ENCODE peak calls at places on chromosomes 6 and 20, in six cellular contexts. U is A673, G is D341Med, L is endothelial cell, I is iris pigment epithelial cell, Z is kidney epithelial cell. M is an unnamed sample.

GRCh38 chr6:105645958-105646357 is 243.1 kb upstream of the PREP start:
- DNase-seq in U (no peak), G (no peak), L (no peak), I (no peak), Z (no peak), M (no peak)

GRCh38 chr6:89616531-89616930 is 22.0 kb downstream of the LYRM2 start:
- DNase-seq in U (no peak), G (no peak), L (no peak), I (no peak), Z (no peak), M (no peak)

GRCh38 chr20:33914871-33915270 is 78.8 kb upstream of the RALY start:
- DNase-seq in U (no peak), G (no peak), L (no peak), I (peak), Z (peak), M (no peak)

GRCh38 chr6:141488466-141488865 is 644.3 kb upstream of the GJE1 start:
- DNase-seq in U (no peak), G (no peak), L (no peak), I (peak), Z (no peak), M (no peak)

GRCh38 chr6:15249371-15250019 is 3.6 kb downstream of the JARID2 start:
- DNase-seq in U (no peak), G (no peak), L (no peak), I (no peak), Z (no peak), M (no peak)

GRCh38 chr20:49768204-49769124 is 44.2 kb upstream of the SLC9A8 start:
- DNase-seq in U (no peak), G (no peak), L (no peak), I (peak), Z (peak), M (no peak)

GRCh38 chr6:139149383-139149782 is 14.5 kb downstream of the HECA start:
- DNase-seq in U (no peak), G (no peak), L (no peak), I (no peak), Z (no peak), M (no peak)

GRCh38 chr6:33633462-33634158 is 12.5 kb downstream of the ITPR3 start:
- DNase-seq in U (peak), G (peak), L (peak), I (peak), Z (no peak), M (peak)

GRCh38 chr6:70257874-70258273 is 45.0 kb downstream of the COL9A1 start:
- DNase-seq in U (no peak), G (no peak), L (no peak), I (peak), Z (no peak), M (no peak)

GRCh38 chr6:154509421-154510143 is 903 bp downstream of the CNKSR3 start:
- DNase-seq in U (peak), G (peak), L (peak), I (peak), Z (no peak), M (peak)

GRCh38 chr6:107645740-107646139 is 155.8 kb downstream of the SOBP start:
- DNase-seq in U (no peak), G (no peak), L (no peak), I (no peak), Z (no peak), M (no peak)

GRCh38 chr6:167700199-167700598 is 126.5 kb upstream of the AFDN start:
- DNase-seq in U (peak), G (no peak), L (no peak), I (no peak), Z (no peak), M (no peak)

GRCh38 chr6:13395272-13396237 is 67.2 kb upstream of the TBC1D7 start:
- DNase-seq in U (peak), G (peak), L (no peak), I (peak), Z (peak), M (no peak)

GRCh38 chr6:104527761-104528415 is 331.8 kb downstream of the HACE1 start:
- DNase-seq in U (peak), G (peak), L (peak), I (peak), Z (no peak), M (no peak)

GRCh38 chr6:78746457-78746856 is 120.9 kb upstream of the IRAK1BP1 start:
- DNase-seq in U (peak), G (no peak), L (no peak), I (peak), Z (no peak), M (no peak)

GRCh38 chr20:64032706-64033624 is 3.0 kb upstream of the C20orf204 start:
- DNase-seq in U (no peak), G (no peak), L (no peak), I (no peak), Z (no peak), M (no peak)

GRCh38 chr6:129207832-129208231 is 324.9 kb downstream of the LAMA2 start:
- DNase-seq in U (no peak), G (no peak), L (no peak), I (no peak), Z (no peak), M (no peak)

GRCh38 chr6:108203189-108204119 is 37.6 kb downstream of the NR2E1 start:
- DNase-seq in U (no peak), G (no peak), L (no peak), I (peak), Z (no peak), M (peak)

GRCh38 chr6:52377538-52378221 is 15.7 kb downstream of the PAQR8 start:
- DNase-seq in U (no peak), G (no peak), L (no peak), I (no peak), Z (no peak), M (no peak)

GRCh38 chr6:154926366-154926765 is 68.7 kb upstream of the TIAM2 start:
- DNase-seq in U (no peak), G (no peak), L (no peak), I (no peak), Z (no peak), M (no peak)

GRCh38 chr6:106556368-106556960 is 72.8 kb downstream of the RTN4IP1 start:
- DNase-seq in U (peak), G (no peak), L (no peak), I (peak), Z (no peak), M (no peak)

GRCh38 chr20:13492001-13492480 is 146.7 kb downstream of the TASP1 start:
- DNase-seq in U (peak), G (no peak), L (peak), I (peak), Z (no peak), M (no peak)

GRCh38 chr6:91031581-91031980 is 444.7 kb upstream of the MAP3K7 start:
- DNase-seq in U (peak), G (no peak), L (no peak), I (no peak), Z (no peak), M (no peak)

GRCh38 chr6:97586344-97586743 is 303.3 kb upstream of the MMS22L start:
- DNase-seq in U (peak), G (peak), L (peak), I (peak), Z (no peak), M (no peak)

GRCh38 chr6:7630792-7631191 is 40.8 kb downstream of the SNRNP48 start:
- DNase-seq in U (no peak), G (no peak), L (no peak), I (no peak), Z (no peak), M (no peak)

GRCh38 chr6:42403415-42403814 is 48.3 kb downstream of the TRERF1 start:
- DNase-seq in U (no peak), G (no peak), L (no peak), I (peak), Z (no peak), M (no peak)

GRCh38 chr6:35072051-35072697 is 69.0 kb downstream of the TCP11 start:
- DNase-seq in U (no peak), G (no peak), L (no peak), I (no peak), Z (no peak), M (no peak)

GRCh38 chr20:33868042-33868441 is 56.9 kb downstream of the CHMP4B start:
- DNase-seq in U (no peak), G (no peak), L (no peak), I (no peak), Z (no peak), M (no peak)

GRCh38 chr20:59771506-59772372 is 161.7 kb downstream of the SYCP2 start:
- DNase-seq in U (no peak), G (no peak), L (no peak), I (no peak), Z (no peak), M (no peak)

GRCh38 chr20:44027686-44028340 is 113.2 kb downstream of the TOX2 start:
- DNase-seq in U (no peak), G (no peak), L (no peak), I (no peak), Z (no peak), M (no peak)

GRCh38 chr6:87702589-87702945 is 534 bp upstream of the AKIRIN2 start:
- DNase-seq in U (peak), G (peak), L (no peak), I (peak), Z (no peak), M (no peak)

GRCh38 chr6:128567029-128567428 is 46.6 kb upstream of the PTPRK start:
- DNase-seq in U (no peak), G (no peak), L (no peak), I (no peak), Z (no peak), M (no peak)

GRCh38 chr20:64099880-64100565 is 7.3 kb downstream of the NPBWR2 start:
- DNase-seq in U (no peak), G (no peak), L (no peak), I (no peak), Z (no peak), M (peak)

GRCh38 chr6:14880717-14881116 is 365.2 kb upstream of the JARID2 start:
- DNase-seq in U (peak), G (no peak), L (peak), I (no peak), Z (no peak), M (no peak)

GRCh38 chr6:53837875-53838806 is 43.3 kb downstream of the LRRC1 start:
- DNase-seq in U (peak), G (peak), L (no peak), I (peak), Z (no peak), M (no peak)